ENCODE peak calls at places on chromosomes 7 and 10, in four cellular contexts. D, K, W and T are unnamed samples.
A peak's percentile ranks its signal among the peaks of the same experiment; 100 is the strongest.

GRCh38 chr10:4685495-4685894 is 140.5 kb upstream of the AKR1E2 start:
- DNase-seq in D (no peak), K (no peak), W (no peak), T (no peak)

GRCh38 chr10:75466886-75467285 is 35.5 kb downstream of the LRMDA start:
- DNase-seq in D (peak; percentile 49), W (no peak), K (no peak), T (no peak)

GRCh38 chr10:103921750-103922195 is 3.8 kb upstream of the STN1 start:
- DNase-seq in K (peak; percentile 43), D (peak; percentile 17), W (peak; percentile 44), T (no peak)

GRCh38 chr10:94172332-94172731 is 178.6 kb downstream of the PLCE1 start:
- DNase-seq in K (no peak), D (peak; percentile 38), W (no peak), T (no peak)

GRCh38 chr7:49577576-49577975 is 195.9 kb upstream of the VWC2 start:
- DNase-seq in D (no peak), K (no peak), W (no peak), T (no peak)

GRCh38 chr7:29337628-29338116 is 143.1 kb downstream of the CHN2 start:
- DNase-seq in W (no peak), D (no peak), K (no peak), T (no peak)

GRCh38 chr7:129343099-129343700 is 91.0 kb upstream of the STRIP2 start:
- DNase-seq in K (peak; percentile 77), D (peak; percentile 36), W (peak; percentile 37), T (peak; percentile 72)

GRCh38 chr7:149196151-149196704 is 882 bp downstream of the ZNF282 start:
- DNase-seq in D (no peak), W (no peak), K (peak; percentile 22), T (peak; percentile 28)

GRCh38 chr7:68266004-68266579 is 1269.5 kb downstream of the TYW1 start:
- DNase-seq in K (no peak), D (no peak), W (no peak), T (no peak)

GRCh38 chr7:44854644-44855364 is 6.9 kb upstream of the H2AZ2 start:
- DNase-seq in W (no peak), D (no peak), K (no peak), T (no peak)
- H2AFZ ChIP-seq in W (no peak overlapping the region), D (no peak overlapping the region), K (no peak overlapping the region), T (no peak overlapping the region)

GRCh38 chr7:4738711-4739527 is 36.5 kb upstream of the AP5Z1 start:
- DNase-seq in D (no peak), W (peak; percentile 73), K (peak; percentile 91), T (peak; percentile 29)

GRCh38 chr7:4742051-4742573 is 33.3 kb upstream of the AP5Z1 start:
- DNase-seq in D (no peak), K (no peak), W (no peak), T (no peak)

GRCh38 chr7:4739528-4739992 is 35.9 kb upstream of the AP5Z1 start:
- DNase-seq in K (peak; percentile 54), W (no peak), D (no peak), T (peak; percentile 42)

GRCh38 chr7:4742852-4743251 is 32.6 kb upstream of the AP5Z1 start:
- DNase-seq in W (no peak), D (no peak), K (no peak), T (no peak)

GRCh38 chr7:4740796-4741195 is 34.6 kb upstream of the AP5Z1 start:
- DNase-seq in W (no peak), K (no peak), D (no peak), T (no peak)
- H3K4me3 ChIP-seq in W (no peak overlapping the region), K (no peak overlapping the region), D (no peak overlapping the region), T (no peak overlapping the region)

DNA sequence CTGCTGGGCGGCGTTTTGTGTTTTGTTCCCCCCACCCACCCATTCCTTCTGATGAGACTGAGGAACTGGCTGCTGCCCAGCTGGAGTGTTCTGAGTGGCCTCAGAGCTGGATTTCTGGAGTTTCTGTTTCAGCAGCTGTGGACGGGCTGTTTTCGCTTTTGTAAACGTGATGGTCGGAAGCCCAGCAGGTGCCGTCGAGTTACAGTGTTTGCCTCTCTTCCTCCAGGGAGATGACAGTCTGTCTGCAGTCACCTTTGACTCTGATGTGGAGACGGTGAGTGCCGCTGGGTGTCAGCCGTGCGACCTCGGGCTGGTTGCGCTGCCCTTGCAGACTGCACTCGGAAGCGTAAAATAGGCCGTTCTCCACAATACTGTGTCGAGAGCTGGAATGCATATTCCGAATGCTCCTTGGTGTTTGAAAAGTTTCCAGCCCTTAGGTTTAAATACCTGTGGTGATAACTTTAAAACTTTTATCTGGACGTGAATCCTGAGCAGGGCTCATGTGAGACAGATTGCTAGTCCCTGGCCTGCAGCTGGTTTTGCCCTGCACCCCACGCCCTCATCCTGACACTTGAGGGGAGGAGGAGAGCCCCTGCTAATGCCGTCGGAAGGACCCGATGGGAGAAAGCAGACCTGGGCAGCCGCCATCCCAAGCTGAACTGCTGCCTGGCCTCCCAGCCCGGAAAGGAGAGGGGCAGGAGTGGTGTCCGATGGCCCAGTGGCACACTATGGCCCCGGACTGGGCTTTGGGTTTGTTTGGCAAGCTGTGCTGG is 8.3 kb downstream of the IQCE start:
- DNase-seq in W (no peak), K (peak; percentile 26), D (no peak), T (peak; percentile 92)
- H3K4me2 ChIP-seq in W (no peak overlapping the region), K (peak overlapping the region; percentile 91), D (no peak overlapping the region), T (peak overlapping the region; percentile 87)

GRCh38 chr10:43043773-43044394 is 33.0 kb upstream of the RET start:
- DNase-seq in K (no peak), W (no peak), D (no peak), T (no peak)
- H2AFZ ChIP-seq in K (no peak overlapping the region), W (no peak overlapping the region), D (no peak overlapping the region), T (no peak overlapping the region)

DNA sequence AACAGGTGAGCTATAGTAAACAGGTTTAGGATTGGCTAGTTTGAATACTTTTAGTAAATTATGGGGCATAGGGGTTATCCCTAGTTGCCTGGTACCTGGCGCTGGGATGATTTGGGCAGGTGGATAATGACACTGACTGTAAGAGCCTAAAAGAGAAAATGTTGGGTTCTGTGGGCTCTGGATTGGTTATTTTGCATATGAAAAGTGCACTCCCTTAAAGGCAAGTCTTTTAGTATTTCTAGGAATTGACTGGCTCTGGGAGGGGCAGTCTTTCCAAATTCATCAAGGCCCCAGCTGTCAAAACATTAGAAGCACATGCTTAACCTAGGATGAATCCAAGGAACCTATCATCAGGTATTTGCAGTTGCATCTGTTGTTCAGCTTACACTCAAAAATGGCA is 454.6 kb upstream of the SORCS1 start:
- DNase-seq in W (no peak), D (no peak), K (no peak), T (no peak)
- H3K4me3 ChIP-seq in W (no peak overlapping the region), D (no peak overlapping the region), K (no peak overlapping the region), T (no peak overlapping the region)

GRCh38 chr10:99524050-99524666 is 8.6 kb upstream of the NKX2-3 start:
- DNase-seq in K (no peak), D (no peak), W (no peak), T (no peak)

GRCh38 chr10:99524736-99525380 is 7.9 kb upstream of the NKX2-3 start:
- DNase-seq in K (no peak), D (no peak), W (no peak), T (no peak)

GRCh38 chr10:99527526-99528255 is 5.1 kb upstream of the NKX2-3 start:
- DNase-seq in D (no peak), K (no peak), W (no peak), T (no peak)

GRCh38 chr10:99526861-99527504 is 5.8 kb upstream of the NKX2-3 start:
- DNase-seq in K (no peak), D (no peak), W (no peak), T (no peak)

GRCh38 chr10:99525897-99526296 is 6.8 kb upstream of the NKX2-3 start:
- DNase-seq in D (no peak), K (no peak), W (no peak), T (no peak)
- H3K4me2 ChIP-seq in D (no peak overlapping the region), K (no peak overlapping the region), W (no peak overlapping the region), T (no peak overlapping the region)